ENCODE peak calls at places on chromosomes 2 and 18, in nine cellular contexts. A is NT2/D1, M is small intestine, Q is cardiac muscle cell, Z is left lung, B is astrocyte, O is thoracic aorta, S is heart left ventricle, C is A673. K is an unnamed sample. For H3K36me3 and H3K4me1, the result is how much of the 10 kb centered on the place peaks cover.

GRCh38 chr18:23871410-23871809 is 143.1 kb upstream of the TTC39C start:
- DNase-seq in C (peak), Q (peak), B (peak), M (peak), Z (no peak), O (no peak), S (peak), A (no peak), K (no peak)

GRCh38 chr2:240571314-240571973 is 3.2 kb downstream of the RNPEPL1 start:
- DNase-seq in Q (no peak), M (no peak), O (no peak), C (no peak), Z (peak), A (no peak), B (no peak), S (peak), K (no peak)

GRCh38 chr2:55879976-55880375 is 43.6 kb downstream of the EFEMP1 start:
- DNase-seq in A (no peak), B (peak), C (no peak), O (no peak), M (no peak), S (no peak), Q (no peak), Z (no peak), K (no peak)

GRCh38 chr2:41957431-41957830 is 90.4 kb upstream of the PKDCC start:
- DNase-seq in M (no peak), C (no peak), B (no peak), Q (no peak), S (no peak), Z (no peak), A (no peak), O (no peak), K (no peak)

GRCh38 chr2:43387092-43388062 is 161.0 kb upstream of the ZFP36L2 start:
- DNase-seq in B (peak), S (no peak), A (no peak), O (no peak), C (no peak), Z (no peak), M (no peak), Q (no peak), K (no peak)

GRCh38 chr2:111706481-111707001 is 177.5 kb downstream of the ANAPC1 start:
- DNase-seq in Z (no peak), Q (no peak), A (no peak), B (no peak), M (no peak), O (no peak), S (no peak), C (no peak), K (no peak)

GRCh38 chr2:96945011-96945410 is 41.4 kb downstream of the FAM178B start:
- DNase-seq in B (no peak), S (no peak), Z (no peak), Q (no peak), C (no peak), A (no peak), M (no peak), O (no peak), K (no peak)

GRCh38 chr2:187169864-187170263 is 278.2 kb downstream of the CALCRL start:
- DNase-seq in A (no peak), Q (peak), M (no peak), C (no peak), O (no peak), S (no peak), Z (peak), B (no peak), K (no peak)

DNA sequence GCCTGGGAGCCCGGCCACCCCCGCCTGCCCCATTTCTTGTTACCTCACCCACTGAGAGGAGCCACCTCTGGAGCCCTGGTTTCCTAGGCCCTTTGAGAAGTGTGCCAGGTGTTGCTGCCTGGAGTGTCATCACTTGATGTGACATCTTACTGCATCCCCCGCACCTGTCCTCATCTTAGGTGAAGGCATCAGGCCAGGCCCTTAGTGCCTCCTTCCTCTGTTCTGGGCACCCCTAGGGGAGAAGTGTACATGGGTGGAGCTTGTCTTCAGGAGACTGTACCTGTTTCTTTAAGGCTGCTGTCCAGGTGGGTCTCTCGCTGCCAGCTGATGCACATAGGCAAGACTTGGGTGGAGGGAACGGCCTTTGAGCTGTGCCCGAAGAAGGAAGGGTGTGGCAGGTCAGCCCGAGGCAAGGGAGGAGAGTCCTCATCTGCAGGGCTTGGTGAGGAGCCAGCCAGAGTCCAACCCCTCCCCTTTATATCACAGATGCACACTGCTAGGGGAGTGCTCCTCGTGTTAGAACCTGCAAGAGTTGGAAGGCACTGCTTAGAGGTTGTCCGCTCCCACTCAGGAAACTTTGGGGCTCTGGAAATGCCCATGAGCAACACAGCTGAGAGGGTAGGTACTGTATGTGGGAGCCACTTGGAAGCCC is 45.9 kb downstream of the NCK2 start:
- DNase-seq in O (no peak), Q (no peak), Z (no peak), M (peak), B (no peak), S (no peak), A (no peak), C (no peak), K (no peak)
- H3K4me3 ChIP-seq in O (peak), Q (no peak), Z (no peak), M (no peak), B (no peak), S (no peak), A (no peak), C (no peak), K (no peak)

DNA sequence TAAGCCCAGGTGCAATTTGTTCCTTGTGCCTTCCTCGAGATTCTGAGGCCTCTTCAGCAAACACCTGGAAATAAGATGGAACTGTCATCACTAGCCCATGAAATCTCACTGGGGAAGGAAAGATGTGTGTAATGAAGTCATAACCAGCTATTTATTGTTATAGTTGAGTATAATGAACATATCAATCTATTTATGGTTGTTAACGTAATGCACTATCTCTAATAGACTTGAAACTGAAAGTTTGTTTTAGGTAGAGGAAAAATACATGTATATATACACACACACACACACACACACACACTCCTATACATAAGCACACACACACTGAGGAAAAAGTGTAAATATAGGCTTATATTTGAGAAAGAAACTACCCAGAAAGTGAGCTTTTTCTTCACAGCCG is 62.8 kb downstream of the UGGT1 start:
- DNase-seq in A (no peak), C (no peak), O (no peak), Q (no peak), S (no peak), M (no peak), Z (no peak), B (no peak), K (no peak)
- H3K36me3 ChIP-seq in A (half or more), C (under half), O (under half), Q (under half), S (half or more), M (under half), Z (under half), B (under half), K (under half)

GRCh38 chr2:73110622-73111299 is 2.0 kb downstream of the RAB11FIP5 start:
- DNase-seq in O (no peak), C (no peak), M (no peak), S (no peak), A (no peak), Z (no peak), B (peak), Q (no peak), K (no peak)

GRCh38 chr2:73111300-73112025 is 1.3 kb downstream of the RAB11FIP5 start:
- DNase-seq in B (peak), M (peak), Z (no peak), C (no peak), Q (peak), O (no peak), A (no peak), S (peak), K (peak)

GRCh38 chr2:73112026-73112912 is 479 bp downstream of the RAB11FIP5 start:
- DNase-seq in S (no peak), C (peak), M (peak), B (peak), Z (no peak), A (no peak), Q (peak), O (no peak), K (peak)

GRCh38 chr2:73107211-73107926 is 5.4 kb downstream of the RAB11FIP5 start:
- DNase-seq in A (no peak), O (no peak), S (peak), C (no peak), M (no peak), Z (no peak), Q (peak), B (no peak), K (no peak)

GRCh38 chr2:73109796-73110540 is 2.8 kb downstream of the RAB11FIP5 start:
- DNase-seq in C (no peak), B (no peak), A (no peak), M (no peak), O (no peak), Q (no peak), S (no peak), Z (no peak), K (no peak)
- H3K4me1 ChIP-seq in C (under half), B (under half), A (under half), M (under half), O (half or more), Q (under half), S (half or more), Z (under half), K (under half)

DNA sequence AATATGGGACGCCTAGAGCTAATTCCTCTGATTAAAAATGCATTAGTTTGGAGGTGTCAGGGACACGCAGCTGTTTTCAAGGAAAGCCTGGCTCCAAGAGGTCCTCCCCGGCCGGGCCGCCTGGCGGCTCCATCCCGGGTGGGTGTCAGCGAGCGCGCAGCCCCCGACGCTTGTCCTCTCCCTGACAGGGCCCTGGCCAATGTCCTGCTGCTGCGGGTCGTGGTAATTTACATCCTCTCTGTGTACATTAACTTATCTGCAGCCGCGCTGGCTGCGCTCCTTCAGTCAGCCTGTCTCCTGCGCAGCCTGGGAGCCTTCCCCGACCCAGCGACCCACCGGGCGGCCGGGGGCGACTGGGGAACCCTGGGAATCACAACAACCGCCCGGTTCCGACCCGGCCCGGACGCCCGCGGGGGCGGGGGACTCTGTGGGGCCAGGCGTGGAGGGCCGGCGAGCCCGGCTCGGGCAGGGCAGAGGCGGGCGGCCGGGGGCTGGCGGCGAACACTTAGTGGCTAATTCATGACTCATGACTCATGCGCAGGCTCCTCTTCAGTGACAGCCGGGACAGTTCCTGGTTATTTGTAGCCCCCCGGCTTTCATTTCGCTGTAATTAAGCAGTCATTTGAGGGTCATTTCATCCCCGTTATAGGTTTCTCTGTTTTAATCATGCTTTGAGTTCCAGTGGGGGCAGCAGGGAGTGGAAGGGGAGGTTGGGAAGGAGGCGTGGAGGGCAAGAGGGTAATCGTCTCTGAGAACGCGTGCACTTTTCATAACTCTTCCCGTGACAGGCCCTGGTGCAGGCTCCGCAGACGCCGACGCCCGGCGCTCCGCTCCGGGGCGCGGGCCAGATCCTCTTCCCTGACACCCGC is 141.9 kb upstream of the CTAGE1 start:
- DNase-seq in B (peak), A (no peak), M (peak), Z (peak), O (no peak), C (peak), Q (peak), S (peak), K (no peak)
- H3K4me3 ChIP-seq in B (peak), A (peak), M (peak), Z (peak), O (peak), C (peak), Q (peak), S (peak), K (no peak)

GRCh38 chr2:196725882-196726281 is 73.6 kb downstream of the GTF3C3 start:
- DNase-seq in Z (no peak), M (no peak), Q (no peak), O (no peak), S (no peak), A (no peak), B (no peak), C (no peak), K (no peak)
- H3K36me3 ChIP-seq in Z (under half), M (under half), Q (under half), O (under half), S (under half), A (half or more), B (under half), C (under half), K (under half)

GRCh38 chr2:86172610-86173009 is 22.7 kb downstream of the IMMT start:
- DNase-seq in O (no peak), S (no peak), C (no peak), Z (no peak), Q (no peak), M (no peak), A (no peak), B (no peak), K (no peak)
- H3K4me1 ChIP-seq in O (under half), S (under half), C (under half), Z (under half), Q (under half), M (under half), A (under half), B (under half), K (under half)

DNA sequence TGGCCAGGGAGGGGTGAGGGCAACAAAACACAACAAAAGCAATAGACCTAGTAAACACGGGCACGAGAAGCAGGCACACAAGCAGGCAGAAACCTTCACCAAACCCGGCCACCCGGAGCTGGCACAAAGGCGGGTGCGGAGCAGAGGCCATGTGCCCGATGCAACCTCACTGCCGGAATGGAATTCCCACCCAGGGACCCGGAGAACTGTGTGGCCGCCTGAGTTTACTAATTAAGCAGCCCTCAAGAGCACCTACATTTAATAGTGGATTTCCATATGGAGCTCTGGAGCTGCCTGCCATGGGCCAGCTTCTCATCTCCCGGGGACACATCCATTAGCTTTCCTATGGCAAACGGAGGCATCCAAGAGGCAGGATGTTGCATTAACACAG is 104.3 kb upstream of the SMIM21 start:
- DNase-seq in C (no peak), A (no peak), S (no peak), O (no peak), M (no peak), Z (no peak), B (no peak), Q (no peak), K (no peak)
- H3K4me3 ChIP-seq in C (no peak), A (no peak), S (no peak), O (no peak), M (no peak), Z (no peak), B (no peak), Q (no peak), K (no peak)

GRCh38 chr2:85778646-85779364 is 25.0 kb downstream of the ATOH8 start:
- DNase-seq in A (no peak), Q (no peak), C (no peak), O (no peak), B (no peak), Z (no peak), S (peak), M (no peak), K (no peak)
- H3K36me3 ChIP-seq in A (under half), Q (under half), C (under half), O (under half), B (under half), Z (under half), S (under half), M (under half), K (under half)

GRCh38 chr2:879540-879939 is 71.1 kb upstream of the SNTG2 start:
- DNase-seq in A (no peak), Q (no peak), O (no peak), M (no peak), B (no peak), Z (no peak), C (no peak), S (no peak), K (no peak)
- H3K4me1 ChIP-seq in A (under half), Q (under half), O (under half), M (under half), B (under half), Z (under half), C (under half), S (under half), K (under half)

DNA sequence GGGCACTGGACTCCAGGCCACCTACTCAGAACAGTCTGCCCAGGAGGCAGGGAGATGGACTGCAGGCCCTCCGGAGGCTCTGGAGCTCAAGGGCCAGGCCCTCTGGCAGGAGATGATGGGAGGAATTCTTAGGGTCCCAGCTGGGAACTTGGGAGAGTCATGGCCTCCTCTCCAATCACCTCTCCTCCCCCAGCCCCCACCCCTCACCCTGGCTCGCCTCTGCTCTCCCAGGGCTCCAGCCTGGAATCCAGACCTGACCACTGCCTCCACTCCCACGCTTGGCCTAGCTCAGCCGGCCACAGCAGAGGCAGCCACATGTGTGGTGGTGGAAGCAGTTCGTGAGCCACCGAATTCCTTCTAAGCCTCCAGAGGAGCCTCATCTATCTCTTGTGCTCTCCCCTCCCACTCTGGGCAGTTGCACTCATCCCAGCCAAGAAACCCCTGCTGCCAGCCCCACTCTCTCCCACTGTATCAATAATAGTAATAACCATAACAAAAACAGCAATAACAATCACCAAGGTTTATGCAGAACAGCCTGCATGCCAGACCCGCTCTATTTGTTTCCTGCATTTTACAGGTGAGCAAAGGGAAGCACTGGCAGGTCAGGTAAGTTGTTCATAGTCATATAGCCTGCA is 67.4 kb downstream of the TNS1 start:
- DNase-seq in Q (no peak), Z (peak), S (peak), A (no peak), B (peak), O (no peak), C (no peak), M (no peak), K (no peak)
- H3K4me3 ChIP-seq in Q (no peak), Z (no peak), S (peak), A (no peak), B (no peak), O (peak), C (no peak), M (no peak), K (no peak)

K was measured in HAP-1.